ENCODE peak calls at places on chromosomes 6 and 20, in five cellular contexts. One of them, this sample, is unnamed. For H3K27me3, the result is how much of the 10 kb centered on the place peaks cover.

GRCh38 chr20:13290724-13291123 is 69.7 kb downstream of the ISM1 start:
- DNase-seq in HL-60: no peak
- DNase-seq in testis: no peak
- DNase-seq in fibroblast of lung: no peak
- DNase-seq in heart right ventricle: no peak
- DNase-seq in this sample: no peak

GRCh38 chr6:130129781-130130246 is 92.9 kb downstream of the SAMD3 start:
- DNase-seq in heart right ventricle: no peak
- DNase-seq in HL-60: no peak
- DNase-seq in fibroblast of lung: peak
- DNase-seq in testis: no peak
- DNase-seq in this sample: no peak

GRCh38 chr20:2559641-2560040 is 23.3 kb downstream of the TMC2 start:
- DNase-seq in testis: no peak
- DNase-seq in HL-60: no peak
- DNase-seq in fibroblast of lung: no peak
- DNase-seq in heart right ventricle: no peak
- DNase-seq in this sample: no peak

GRCh38 chr6:16239090-16239797 is 857 bp downstream of the GMPR start:
- DNase-seq in fibroblast of lung: peak
- DNase-seq in HL-60: no peak
- DNase-seq in testis: peak
- DNase-seq in heart right ventricle: no peak
- DNase-seq in this sample: peak

GRCh38 chr6:100353276-100354015 is 111.3 kb downstream of the SIM1 start:
- DNase-seq in testis: no peak
- DNase-seq in heart right ventricle: no peak
- DNase-seq in fibroblast of lung: peak
- DNase-seq in HL-60: no peak
- DNase-seq in this sample: no peak

GRCh38 chr6:169172946-169173345 is 80.7 kb downstream of the THBS2 start:
- DNase-seq in HL-60: no peak
- DNase-seq in fibroblast of lung: no peak
- DNase-seq in testis: no peak
- DNase-seq in heart right ventricle: no peak
- DNase-seq in this sample: no peak

GRCh38 chr6:121319112-121319553 is 15.1 kb downstream of the TBC1D32 start:
- DNase-seq in heart right ventricle: no peak
- DNase-seq in fibroblast of lung: peak
- DNase-seq in testis: no peak
- DNase-seq in HL-60: no peak
- DNase-seq in this sample: no peak

GRCh38 chr6:98828991-98829411 is 5.4 kb upstream of the POU3F2 start:
- DNase-seq in testis: no peak
- DNase-seq in heart right ventricle: no peak
- DNase-seq in fibroblast of lung: no peak
- DNase-seq in HL-60: no peak
- DNase-seq in this sample: no peak

GRCh38 chr20:18030020-18030419 is 27.7 kb downstream of the OVOL2 start:
- DNase-seq in heart right ventricle: no peak
- DNase-seq in fibroblast of lung: no peak
- DNase-seq in testis: no peak
- DNase-seq in HL-60: no peak
- DNase-seq in this sample: no peak

GRCh38 chr6:90144396-90144795 is 152.2 kb downstream of the BACH2 start:
- DNase-seq in fibroblast of lung: no peak
- DNase-seq in testis: no peak
- DNase-seq in heart right ventricle: no peak
- DNase-seq in HL-60: no peak
- DNase-seq in this sample: no peak

GRCh38 chr20:17971571-17972013 is 2.8 kb downstream of the MGME1 start:
- DNase-seq in testis: no peak
- DNase-seq in heart right ventricle: no peak
- DNase-seq in HL-60: no peak
- DNase-seq in fibroblast of lung: peak
- DNase-seq in this sample: no peak

GRCh38 chr6:21263531-21264287 is 329.8 kb upstream of the SOX4 start:
- DNase-seq in heart right ventricle: no peak
- DNase-seq in testis: peak
- DNase-seq in HL-60: peak
- DNase-seq in fibroblast of lung: peak
- DNase-seq in this sample: peak

GRCh38 chr6:39100358-39100757 is 14.6 kb downstream of the SAYSD1 start:
- DNase-seq in fibroblast of lung: no peak
- DNase-seq in heart right ventricle: no peak
- DNase-seq in testis: no peak
- DNase-seq in HL-60: no peak
- DNase-seq in this sample: no peak

GRCh38 chr20:49543071-49543857 is 24.7 kb downstream of the PTGIS start:
- DNase-seq in testis: peak
- DNase-seq in HL-60: no peak
- DNase-seq in fibroblast of lung: no peak
- DNase-seq in heart right ventricle: no peak
- DNase-seq in this sample: no peak

GRCh38 chr6:150289454-150290071 is 79.2 kb upstream of the IYD start:
- DNase-seq in heart right ventricle: no peak
- DNase-seq in testis: no peak
- DNase-seq in fibroblast of lung: no peak
- DNase-seq in HL-60: no peak
- DNase-seq in this sample: no peak

GRCh38 chr20:14986026-14986655 is 648.7 kb upstream of the FLRT3 start:
- DNase-seq in heart right ventricle: no peak
- DNase-seq in fibroblast of lung: peak
- DNase-seq in testis: no peak
- DNase-seq in HL-60: no peak
- DNase-seq in this sample: peak

GRCh38 chr20:51612896-51613295 is 70.4 kb upstream of the NFATC2 start:
- DNase-seq in HL-60: no peak
- DNase-seq in fibroblast of lung: no peak
- DNase-seq in heart right ventricle: no peak
- DNase-seq in testis: no peak
- DNase-seq in this sample: no peak

GRCh38 chr6:83838727-83839126 is 14.4 kb upstream of the RIPPLY2 start:
- DNase-seq in fibroblast of lung: no peak
- DNase-seq in heart right ventricle: no peak
- DNase-seq in testis: no peak
- DNase-seq in HL-60: no peak
- DNase-seq in this sample: no peak

GRCh38 chr6:154613137-154613676 is 102.7 kb upstream of the CNKSR3 start:
- DNase-seq in HL-60: no peak
- DNase-seq in testis: no peak
- DNase-seq in heart right ventricle: no peak
- DNase-seq in fibroblast of lung: peak
- DNase-seq in this sample: peak

GRCh38 chr6:24901698-24902328 is 33.9 kb downstream of the RIPOR2 start:
- DNase-seq in HL-60: no peak
- DNase-seq in testis: no peak
- DNase-seq in heart right ventricle: no peak
- DNase-seq in fibroblast of lung: no peak
- DNase-seq in this sample: no peak

GRCh38 chr20:23336476-23336875 is 14.1 kb upstream of the NXT1 start:
- DNase-seq in fibroblast of lung: no peak
- DNase-seq in testis: no peak
- DNase-seq in HL-60: no peak
- DNase-seq in heart right ventricle: no peak
- DNase-seq in this sample: no peak

GRCh38 chr20:1337441-1337840 is 8.5 kb upstream of the SDCBP2 start:
- DNase-seq in heart right ventricle: no peak
- DNase-seq in fibroblast of lung: no peak
- DNase-seq in testis: no peak
- DNase-seq in HL-60: no peak
- DNase-seq in this sample: no peak

GRCh38 chr20:41222703-41223102 is 85.4 kb downstream of the PLCG1 start:
- DNase-seq in fibroblast of lung: peak
- DNase-seq in heart right ventricle: no peak
- DNase-seq in testis: no peak
- DNase-seq in HL-60: no peak
- DNase-seq in this sample: no peak

GRCh38 chr6:4703367-4703766 is 72.8 kb upstream of the CDYL start:
- DNase-seq in testis: no peak
- DNase-seq in heart right ventricle: no peak
- DNase-seq in HL-60: no peak
- DNase-seq in fibroblast of lung: no peak
- DNase-seq in this sample: no peak

GRCh38 chr6:149190228-149190831 is 127.2 kb upstream of the TAB2 start:
- DNase-seq in heart right ventricle: no peak
- DNase-seq in testis: peak
- DNase-seq in fibroblast of lung: peak
- DNase-seq in HL-60: no peak
- DNase-seq in this sample: no peak

GRCh38 chr6:22029169-22029568 is 267.7 kb downstream of the PRL start:
- DNase-seq in HL-60: no peak
- DNase-seq in fibroblast of lung: peak
- DNase-seq in heart right ventricle: no peak
- DNase-seq in testis: no peak
- DNase-seq in this sample: no peak

GRCh38 chr6:55040102-55040848 is 134.0 kb upstream of the HCRTR2 start:
- DNase-seq in HL-60: no peak
- DNase-seq in heart right ventricle: no peak
- DNase-seq in fibroblast of lung: peak
- DNase-seq in testis: no peak
- DNase-seq in this sample: peak

GRCh38 chr20:14199111-14199510 is 138.3 kb downstream of the FLRT3 start:
- DNase-seq in HL-60: no peak
- DNase-seq in testis: no peak
- DNase-seq in heart right ventricle: no peak
- DNase-seq in fibroblast of lung: peak
- DNase-seq in this sample: no peak

GRCh38 chr20:13295637-13296036 is 74.6 kb downstream of the ISM1 start:
- DNase-seq in testis: no peak
- DNase-seq in heart right ventricle: no peak
- DNase-seq in fibroblast of lung: no peak
- DNase-seq in HL-60: no peak
- DNase-seq in this sample: no peak

GRCh38 chr20:19015326-19015725 is 197.1 kb upstream of the SLC24A3 start:
- DNase-seq in heart right ventricle: no peak
- DNase-seq in fibroblast of lung: no peak
- DNase-seq in HL-60: peak
- DNase-seq in testis: no peak
- DNase-seq in this sample: no peak

DNA sequence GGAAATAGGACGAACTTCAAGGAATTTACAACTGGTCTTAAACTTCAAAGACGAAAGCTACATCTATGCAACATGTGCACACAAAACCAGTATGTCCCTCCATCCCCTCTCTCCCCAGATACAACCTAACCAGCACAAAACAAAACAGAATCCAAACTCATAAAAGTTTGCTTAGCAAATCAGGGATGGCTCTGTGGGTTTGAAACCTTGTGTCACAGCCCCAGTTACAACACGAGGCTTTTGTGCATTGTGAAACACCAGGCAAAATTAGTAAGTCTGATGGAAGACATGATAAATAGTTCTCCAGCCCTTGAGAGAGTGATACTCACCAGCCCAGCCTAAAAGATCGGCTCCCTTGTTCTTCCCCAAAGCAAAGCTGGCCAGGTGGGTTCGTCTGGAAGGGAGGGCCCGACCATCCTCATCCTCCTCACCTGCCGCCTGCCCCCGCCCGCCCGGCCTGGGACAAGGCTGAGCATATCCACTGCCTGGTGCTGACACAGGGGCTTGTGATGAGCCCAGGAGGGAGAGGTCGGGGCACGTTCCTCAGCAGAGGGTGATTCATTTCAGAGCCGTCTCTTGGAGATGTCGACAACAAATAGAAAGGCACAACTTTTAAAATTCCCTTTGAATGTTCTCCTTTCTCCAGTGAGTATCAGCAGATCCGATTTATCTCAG is 198.0 kb downstream of the TFAP2C start:
- DNase-seq in testis: no peak
- DNase-seq in HL-60: no peak
- DNase-seq in fibroblast of lung: no peak
- DNase-seq in heart right ventricle: no peak
- DNase-seq in this sample: no peak
- H3K4me3 ChIP-seq in testis: no peak
- H3K4me3 ChIP-seq in HL-60: no peak
- H3K4me3 ChIP-seq in fibroblast of lung: no peak
- H3K4me3 ChIP-seq in heart right ventricle: no peak
- H3K4me3 ChIP-seq in this sample: no peak

GRCh38 chr6:43934803-43935602 is 165.0 kb downstream of the VEGFA start:
- DNase-seq in HL-60: no peak
- DNase-seq in testis: no peak
- DNase-seq in heart right ventricle: no peak
- DNase-seq in fibroblast of lung: no peak
- DNase-seq in this sample: no peak
- TF ChIP-seq CTCF in HL-60: no peak
- TF ChIP-seq CTCF in testis: no peak
- TF ChIP-seq CTCF in heart right ventricle: no peak
- TF ChIP-seq CTCF in fibroblast of lung: no peak
- TF ChIP-seq CTCF in this sample: no peak

GRCh38 chr6:142303191-142303564 is 1.4 kb downstream of the ADGRG6 start:
- DNase-seq in testis: no peak
- DNase-seq in fibroblast of lung: no peak
- DNase-seq in HL-60: no peak
- DNase-seq in heart right ventricle: no peak
- DNase-seq in this sample: no peak
- H3K27me3 ChIP-seq in testis: under half
- H3K27me3 ChIP-seq in fibroblast of lung: under half
- H3K27me3 ChIP-seq in HL-60: under half
- H3K27me3 ChIP-seq in heart right ventricle: under half
- H3K27me3 ChIP-seq in this sample: under half

DNA sequence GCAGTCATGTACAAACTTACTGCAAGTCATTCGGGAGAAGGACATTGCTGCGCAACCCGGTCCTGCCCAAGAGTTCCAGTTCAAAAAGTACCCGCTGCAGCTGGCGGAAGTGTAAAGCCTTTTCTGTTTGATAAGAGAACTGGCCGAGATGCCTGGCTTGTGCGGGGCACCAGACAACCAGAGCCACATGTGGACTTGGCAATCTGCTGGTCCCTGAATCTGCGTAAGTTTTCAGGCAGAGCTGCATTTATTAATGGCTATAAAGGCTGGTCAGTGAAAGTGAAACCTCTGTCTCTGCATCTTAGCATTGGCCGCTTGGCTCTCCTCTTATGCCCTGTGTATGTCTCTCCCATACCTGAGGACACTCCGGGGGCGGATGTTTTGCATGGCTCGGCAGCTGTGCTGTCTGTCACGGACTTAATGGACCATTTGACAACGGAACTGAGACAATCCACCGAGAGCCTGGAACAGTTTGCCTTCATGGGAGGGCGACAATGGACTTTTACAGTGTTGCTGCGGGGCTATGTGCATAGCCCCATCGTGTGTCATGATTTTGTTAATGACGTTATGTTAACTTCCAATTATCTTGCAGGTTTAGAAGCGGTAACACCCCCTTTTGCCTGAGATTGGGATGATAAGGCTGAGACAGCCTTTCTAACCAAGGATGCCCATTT is 19.8 kb upstream of the RGS17 start:
- DNase-seq in fibroblast of lung: no peak
- DNase-seq in heart right ventricle: no peak
- DNase-seq in HL-60: no peak
- DNase-seq in testis: no peak
- DNase-seq in this sample: peak
- H3K4me3 ChIP-seq in fibroblast of lung: no peak
- H3K4me3 ChIP-seq in heart right ventricle: no peak
- H3K4me3 ChIP-seq in HL-60: no peak
- H3K4me3 ChIP-seq in testis: peak
- H3K4me3 ChIP-seq in this sample: peak

This sample was measured in kidney epithelial cell.